ENCODE peak calls at places on chromosome 12, in eight cellular contexts. B is MM.1S; P is HTR-8/SVneo; G is stimulated activated CD4-positive, alpha-beta T cell treated with anti-CD3 and anti-CD28 coated beads, Interleukin-4, amount 100 ng/mL, for 24 hours; X is HT1080; I is ELR; U is NCI-H1694 treated with DMSO at 0.1 percent for 48 hours; Y is IMR-90. J is an unnamed sample.

GRCh38 chr12:77087427-77087826 is 22.1 kb upstream of the E2F7 start:
- DNase-seq in G (no peak), I (peak), X (peak), P (no peak), B (no peak), U (no peak), Y (peak), J (no peak)

GRCh38 chr12:81257952-81258551 is 180.2 kb downstream of the ACSS3 start:
- DNase-seq in Y (peak), B (peak), U (peak), G (no peak), I (peak), X (peak), P (peak), J (peak)

GRCh38 chr12:4011597-4011996 is 138.4 kb upstream of the PARP11 start:
- DNase-seq in Y (no peak), B (no peak), P (no peak), G (no peak), I (peak), U (no peak), X (peak), J (no peak)

GRCh38 chr12:130162267-130162666 is at the start of gene FZD10:
- DNase-seq in U (no peak), B (no peak), I (no peak), Y (no peak), X (no peak), P (no peak), G (no peak), J (no peak)

GRCh38 chr12:67909681-67910080 is 79.6 kb upstream of the IFNG-AS1 start:
- DNase-seq in U (no peak), I (peak), P (no peak), Y (peak), G (no peak), B (no peak), X (peak), J (no peak)

GRCh38 chr12:125766091-125766490 is 700.9 kb downstream of the AACS start:
- DNase-seq in U (no peak), B (no peak), G (no peak), X (no peak), Y (no peak), I (no peak), P (no peak), J (no peak)

GRCh38 chr12:130764475-130765185 is 48.5 kb upstream of the RIMBP2 start:
- DNase-seq in G (peak), U (no peak), Y (peak), P (no peak), X (peak), B (no peak), I (peak), J (peak)

GRCh38 chr12:80044694-80045046 is 54.7 kb upstream of the OTOGL start:
- DNase-seq in X (peak), Y (peak), B (no peak), G (no peak), U (no peak), I (peak), P (peak), J (no peak)

GRCh38 chr12:132608231-132609171 is 1.9 kb downstream of the LRCOL1 start:
- DNase-seq in X (no peak), B (no peak), I (no peak), U (no peak), P (no peak), G (no peak), Y (no peak), J (no peak)

GRCh38 chr12:65956056-65956738 is 131.9 kb downstream of the HMGA2 start:
- DNase-seq in B (no peak), Y (no peak), X (no peak), U (no peak), G (no peak), P (no peak), I (no peak), J (no peak)

GRCh38 chr12:95942106-95942531 is 295 bp downstream of the CCDC38 start:
- DNase-seq in B (no peak), Y (no peak), X (no peak), G (peak), U (no peak), P (no peak), I (no peak), J (no peak)

GRCh38 chr12:109710747-109711595 is 2.7 kb upstream of the FAM222A start:
- DNase-seq in U (no peak), I (peak), B (no peak), G (no peak), Y (peak), P (no peak), X (no peak), J (no peak)

GRCh38 chr12:10967409-10967808 is 19.3 kb downstream of the TAS2R50 start:
- DNase-seq in G (no peak), Y (peak), B (no peak), U (no peak), I (peak), P (peak), X (peak), J (no peak)

GRCh38 chr12:28360253-28360652 is 170.0 kb downstream of the CCDC91 start:
- DNase-seq in G (no peak), B (no peak), X (no peak), Y (no peak), I (no peak), P (no peak), U (no peak), J (no peak)

GRCh38 chr12:124809878-124810277 is 53.8 kb downstream of the SCARB1 start:
- DNase-seq in X (no peak), Y (peak), U (no peak), G (no peak), I (peak), P (no peak), B (no peak), J (no peak)

GRCh38 chr12:92539966-92540791 is 162.6 kb upstream of the PLEKHG7 start:
- DNase-seq in X (no peak), G (no peak), U (no peak), P (no peak), I (no peak), Y (no peak), B (no peak), J (peak)

GRCh38 chr12:100539209-100539608 is 34.3 kb upstream of the GAS2L3 start:
- DNase-seq in B (peak), I (peak), G (no peak), U (no peak), P (no peak), X (no peak), Y (peak), J (no peak)

GRCh38 chr12:31813305-31813704 is 84.5 kb upstream of the AMN1 start:
- DNase-seq in I (no peak), G (no peak), X (no peak), Y (no peak), P (no peak), B (no peak), U (no peak), J (no peak)

GRCh38 chr12:107302649-107303386 is 209.5 kb upstream of the CRY1 start:
- DNase-seq in I (peak), G (no peak), B (no peak), P (no peak), X (peak), Y (no peak), U (no peak), J (no peak)

GRCh38 chr12:4267904-4268548 is 5.5 kb upstream of the CCND2 start:
- DNase-seq in P (no peak), B (no peak), G (no peak), I (no peak), U (peak), X (no peak), Y (no peak), J (no peak)

GRCh38 chr12:58465418-58465817 is 454.9 kb downstream of the LRIG3 start:
- DNase-seq in B (no peak), P (peak), I (peak), X (no peak), Y (peak), U (no peak), G (no peak), J (no peak)

GRCh38 chr12:34600592-34601462 is 578.5 kb downstream of the ALG10 start:
- DNase-seq in B (no peak), I (no peak), G (no peak), U (no peak), P (no peak), Y (no peak), X (no peak), J (no peak)

GRCh38 chr12:68259318-68259940 is 6.0 kb upstream of the IL22 start:
- DNase-seq in U (no peak), G (peak), B (no peak), Y (peak), I (peak), P (peak), X (peak), J (no peak)

GRCh38 chr12:111360325-111360930 is 8.5 kb downstream of the PHETA1 start:
- DNase-seq in Y (no peak), X (no peak), U (no peak), P (no peak), G (no peak), B (no peak), I (no peak), J (no peak)

GRCh38 chr12:102480401-102480800 is at the start of gene IGF1:
- DNase-seq in B (peak), U (peak), P (no peak), G (no peak), I (peak), X (no peak), Y (peak), J (no peak)

GRCh38 chr12:2334291-2335088 is 281.7 kb downstream of the CACNA1C start:
- DNase-seq in U (no peak), G (no peak), Y (no peak), X (no peak), I (no peak), P (no peak), B (no peak), J (no peak)

J was measured in NCI-H345.